ENCODE peak calls at places on chromosome 16, in eight cellular contexts. R is IMR-90, K is AG04450, F is fibroblast of mammary gland, A is heart left ventricle, I is RWPE1, T is WTC11, O is AG09309. J is an unnamed sample.

GRCh38 chr16:85612191-85612800 is 826 bp upstream of the GSE1 start:
- DNase-seq in K (peak), O (peak), T (no peak), A (peak), R (peak), F (peak), I (peak), J (peak)

GRCh38 chr16:19410435-19411153 is 7.1 kb upstream of the TMC5 start:
- DNase-seq in T (peak), O (no peak), I (no peak), K (no peak), A (peak), R (no peak), F (no peak), J (peak)

GRCh38 chr16:87924041-87924851 is 12.1 kb downstream of the CA5A start:
- DNase-seq in I (no peak), A (no peak), K (no peak), F (no peak), O (no peak), T (no peak), R (no peak), J (no peak)

GRCh38 chr16:67278773-67279295 is 498 bp upstream of the PLEKHG4 start:
- DNase-seq in T (peak), I (peak), R (no peak), K (no peak), O (no peak), F (peak), A (peak), J (peak)

GRCh38 chr16:9039208-9039607 is 52.2 kb upstream of the HAPSTR1 start:
- DNase-seq in T (no peak), O (no peak), F (peak), R (peak), I (no peak), K (no peak), A (no peak), J (no peak)

GRCh38 chr16:85607331-85607765 is 5.8 kb upstream of the GSE1 start:
- DNase-seq in O (no peak), R (no peak), F (no peak), I (no peak), T (peak), K (no peak), A (no peak), J (no peak)

GRCh38 chr16:82835487-82836160 is 208.9 kb downstream of the CDH13 start:
- DNase-seq in F (peak), A (no peak), O (no peak), K (no peak), R (peak), I (no peak), T (no peak), J (no peak)

GRCh38 chr16:56874800-56875199 is 9.8 kb downstream of the SLC12A3 start:
- DNase-seq in O (no peak), F (no peak), K (no peak), T (no peak), R (peak), I (no peak), A (no peak), J (no peak)

GRCh38 chr16:53566568-53566967 is 63.6 kb upstream of the AKTIP start:
- DNase-seq in I (no peak), T (no peak), K (no peak), O (no peak), A (no peak), F (no peak), R (no peak), J (no peak)

GRCh38 chr16:59993101-59993500 is 1259.0 kb upstream of the GOT2 start:
- DNase-seq in A (no peak), O (no peak), T (no peak), I (no peak), K (no peak), F (no peak), R (no peak), J (peak)

GRCh38 chr16:11058820-11059219 is 114.5 kb downstream of the CLEC16A start:
- DNase-seq in K (no peak), A (no peak), I (no peak), F (no peak), R (no peak), O (no peak), T (no peak), J (peak)

GRCh38 chr16:2490190-2491105 is 15.5 kb downstream of the TBC1D24 start:
- DNase-seq in I (no peak), T (no peak), F (no peak), R (no peak), O (no peak), A (no peak), K (no peak), J (no peak)

GRCh38 chr16:66849021-66849420 is 4.8 kb downstream of the CA7 start:
- DNase-seq in I (no peak), R (no peak), F (no peak), T (no peak), K (no peak), O (no peak), A (no peak), J (no peak)

GRCh38 chr16:57700801-57701551 is 6.4 kb downstream of the DRC7 start:
- DNase-seq in T (no peak), R (no peak), I (no peak), O (no peak), A (no peak), K (no peak), F (no peak), J (no peak)

DNA sequence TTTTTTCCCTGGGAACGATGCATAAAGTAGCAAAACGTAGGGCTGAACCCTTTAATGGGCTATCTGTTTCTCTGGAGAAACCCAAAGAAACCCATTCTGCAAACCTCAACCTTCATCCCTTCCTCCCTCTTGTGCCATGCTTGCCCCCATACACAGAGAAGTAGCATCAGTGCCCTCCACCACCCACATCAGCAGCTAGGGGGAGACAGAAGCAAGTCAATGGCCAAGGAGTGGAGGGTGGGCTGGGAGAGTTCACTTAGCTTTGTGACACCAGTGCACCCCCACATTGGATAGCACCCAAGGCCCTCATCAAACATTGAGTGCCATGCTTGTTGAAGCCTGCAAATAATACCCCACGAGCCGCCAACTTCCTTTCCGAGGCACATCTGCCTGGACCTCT is 282.4 kb downstream of the ABCC12 start:
- DNase-seq in A (no peak), F (peak), R (no peak), I (no peak), K (no peak), O (no peak), T (peak), J (no peak)
- TF ChIP-seq CTCF in A (no peak), F (peak), R (peak), I (no peak), K (peak), O (peak), T (peak), J (peak)

GRCh38 chr16:27353853-27354252 is 40.1 kb downstream of the IL4R start:
- DNase-seq in O (no peak), I (no peak), A (no peak), T (no peak), R (no peak), K (no peak), F (no peak), J (no peak)

GRCh38 chr16:27356794-27357193 is 43.0 kb downstream of the IL4R start:
- DNase-seq in A (no peak), R (no peak), T (no peak), F (no peak), O (no peak), I (no peak), K (no peak), J (no peak)

GRCh38 chr16:27352026-27352425 is 38.3 kb downstream of the IL4R start:
- DNase-seq in K (no peak), I (no peak), R (no peak), T (no peak), A (no peak), O (no peak), F (no peak), J (no peak)

GRCh38 chr16:27359051-27359450 is 42.9 kb upstream of the IL21R start:
- DNase-seq in O (no peak), I (no peak), F (no peak), T (no peak), K (no peak), A (no peak), R (no peak), J (no peak)

GRCh38 chr16:27355610-27356009 is 41.8 kb downstream of the IL4R start:
- DNase-seq in A (peak), R (peak), T (peak), I (no peak), O (no peak), K (no peak), F (peak), J (peak)
- TF ChIP-seq CTCF in A (peak), R (peak), T (no peak), I (no peak), O (peak), K (peak), F (peak), J (peak)

DNA sequence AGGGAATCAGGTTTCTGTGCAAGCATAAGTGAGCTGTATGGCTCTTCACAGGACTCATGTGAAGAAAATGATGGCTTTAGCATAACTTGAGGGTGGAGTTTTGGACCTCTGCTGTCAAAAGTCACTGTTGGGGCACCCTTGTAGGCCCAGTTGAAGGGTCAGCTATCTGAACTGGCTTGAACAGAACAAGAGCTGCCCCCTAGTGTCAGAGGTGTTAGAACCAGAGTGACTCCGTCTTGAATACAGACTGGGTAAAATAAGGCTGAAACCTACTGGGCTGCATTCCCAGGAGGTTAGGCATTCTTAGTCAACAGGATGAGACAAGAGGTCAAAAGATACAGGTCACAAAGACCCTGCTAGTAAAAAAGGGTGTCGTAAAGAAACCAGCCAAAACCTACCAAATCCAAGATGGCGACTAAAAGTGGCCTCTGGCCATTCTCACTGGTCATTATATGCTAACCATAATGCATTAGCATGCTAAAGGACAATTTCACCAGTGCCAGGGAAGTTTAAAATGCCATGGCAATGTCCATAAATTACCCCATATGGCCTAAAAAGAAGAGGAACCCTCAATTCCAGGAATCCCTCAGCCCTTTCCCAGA is 484.0 kb upstream of the ERCC4 start:
- DNase-seq in I (no peak), T (no peak), F (peak), R (no peak), K (no peak), A (no peak), O (no peak), J (no peak)
- TF ChIP-seq CTCF in I (no peak), T (peak), F (no peak), R (no peak), K (no peak), A (no peak), O (no peak), J (no peak)

DNA sequence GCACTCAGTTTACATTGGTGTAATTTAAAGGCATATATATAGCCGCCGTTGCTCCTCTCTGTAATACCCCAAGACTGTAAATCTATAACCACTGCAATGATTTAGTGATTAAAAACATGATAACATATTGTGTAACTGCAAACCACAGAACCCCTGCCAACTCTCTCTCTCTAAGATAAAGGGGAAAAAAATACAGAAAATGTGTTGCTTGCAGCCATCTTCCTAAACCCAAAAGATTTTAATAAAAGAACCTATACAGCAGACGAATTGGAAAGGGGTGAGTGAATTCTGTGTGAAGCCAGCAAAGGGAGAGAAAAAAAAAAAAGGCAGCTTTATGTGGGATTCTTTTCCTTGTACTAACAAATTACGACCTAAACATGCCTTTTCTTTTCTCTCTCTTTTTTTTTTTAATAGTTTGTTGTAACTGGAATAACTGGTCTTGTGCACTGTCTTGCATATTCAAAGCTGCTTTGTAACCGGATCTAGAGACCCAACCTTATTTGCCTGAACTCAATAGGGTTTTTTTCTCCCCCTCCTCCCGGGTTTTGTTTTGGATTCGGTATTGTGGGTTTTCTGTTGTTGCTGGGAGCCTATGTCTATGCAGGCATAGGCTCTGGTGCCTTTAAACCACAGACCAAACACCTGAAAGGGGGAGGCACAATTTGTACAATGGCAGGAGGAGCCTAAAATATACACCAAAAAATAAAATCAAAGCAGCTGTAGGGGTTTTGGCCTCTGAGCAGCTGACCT is 7.0 kb upstream of the ZFHX3 start:
- DNase-seq in R (peak), I (no peak), F (peak), O (no peak), A (no peak), T (no peak), K (no peak), J (no peak)
- TF ChIP-seq CTCF in R (no peak), I (no peak), F (no peak), O (no peak), A (no peak), T (no peak), K (no peak), J (no peak)

DNA sequence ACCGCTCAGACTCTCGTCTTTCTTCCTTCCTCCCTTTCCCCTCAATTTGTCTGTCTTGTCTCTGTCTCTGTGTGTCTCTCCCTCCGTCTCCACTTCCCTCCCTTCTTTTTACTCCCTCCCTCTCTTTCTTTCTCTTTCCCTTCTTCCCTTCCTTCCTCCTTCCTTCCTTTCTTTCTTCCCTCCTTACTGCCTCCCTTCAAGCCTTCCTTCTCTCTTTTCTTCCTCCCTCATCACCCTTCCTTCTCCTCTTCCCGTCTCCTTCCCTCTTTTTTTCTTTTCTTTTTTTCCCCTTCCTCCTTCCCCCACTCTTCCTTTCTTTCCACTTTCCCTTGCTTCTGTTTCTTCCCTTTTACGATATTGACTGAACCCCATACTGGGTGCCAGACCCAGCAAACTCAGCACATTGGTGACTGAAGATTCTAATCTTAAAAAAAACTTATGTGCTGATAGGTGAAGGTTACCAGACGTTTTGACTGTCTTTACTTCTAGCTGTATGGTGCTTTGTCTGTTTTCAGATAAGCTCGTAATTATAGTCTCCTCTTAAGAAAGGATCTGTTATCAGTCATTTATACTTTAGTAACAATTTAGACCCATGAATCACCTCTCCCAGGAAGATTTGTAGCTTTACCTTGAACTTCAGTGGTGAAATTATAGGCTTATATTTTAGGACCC is 481 bp upstream of the BRD7 start:
- DNase-seq in T (no peak), K (no peak), A (no peak), I (no peak), R (no peak), F (no peak), O (no peak), J (no peak)
- TF ChIP-seq CTCF in T (peak), K (no peak), A (no peak), I (peak), R (no peak), F (no peak), O (no peak), J (peak)

DNA sequence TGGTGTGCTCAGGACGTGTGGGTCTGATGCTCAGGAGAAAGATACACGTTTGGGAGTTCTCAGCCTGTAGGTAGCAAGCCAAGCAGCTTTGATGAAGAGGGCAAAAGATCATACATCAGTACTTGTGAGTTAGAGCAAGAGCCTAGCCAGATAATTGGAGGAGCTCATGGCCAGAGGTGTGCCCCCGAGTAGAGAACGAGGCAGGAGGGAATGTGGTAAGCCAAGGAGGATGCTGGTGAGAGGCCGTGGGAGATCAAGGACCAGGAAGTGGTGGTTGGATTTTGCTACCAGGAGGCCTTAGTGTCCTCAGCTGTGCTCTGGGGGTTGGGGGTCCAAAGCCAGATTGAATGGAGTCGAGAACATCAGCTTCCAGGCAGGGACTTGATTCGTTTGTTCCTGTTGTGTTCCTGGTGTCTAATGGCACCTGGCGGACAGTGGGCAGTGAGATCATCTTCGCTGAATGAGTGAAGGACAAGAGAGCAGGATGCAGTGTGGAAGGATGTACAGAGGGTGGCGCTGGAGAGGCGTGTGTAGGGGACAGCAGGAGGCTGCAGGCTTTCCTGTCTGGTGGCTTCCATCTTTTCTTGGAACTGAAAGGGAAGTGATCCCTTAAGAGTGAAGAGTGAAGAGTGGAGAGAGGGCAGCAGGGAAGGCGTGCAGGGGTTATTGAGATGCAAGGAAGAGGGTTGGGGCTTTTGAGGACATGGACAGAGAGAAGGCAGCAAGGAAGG is 11.6 kb downstream of the FBXL19 start:
- DNase-seq in R (peak), O (no peak), I (no peak), K (no peak), T (peak), A (no peak), F (peak), J (peak)
- TF ChIP-seq CTCF in R (peak), O (peak), I (peak), K (peak), T (peak), A (peak), F (peak), J (no peak)

GRCh38 chr16:46974352-46974751 is 878 bp upstream of the DNAJA2 start:
- DNase-seq in O (no peak), F (peak), R (no peak), T (no peak), K (no peak), A (no peak), I (peak), J (no peak)
- TF ChIP-seq CTCF in O (no peak), F (no peak), R (no peak), T (no peak), K (no peak), A (no peak), I (no peak), J (peak)

GRCh38 chr16:79066621-79067020 is 533.9 kb downstream of the MAF start:
- DNase-seq in O (no peak), I (no peak), T (no peak), A (no peak), R (no peak), F (no peak), K (no peak), J (no peak)

GRCh38 chr16:79071424-79071823 is 529.1 kb downstream of the MAF start:
- DNase-seq in R (no peak), I (peak), F (no peak), K (no peak), A (peak), T (no peak), O (no peak), J (no peak)

GRCh38 chr16:79067600-79067999 is 532.9 kb downstream of the MAF start:
- DNase-seq in K (no peak), T (no peak), A (no peak), O (no peak), F (peak), R (no peak), I (peak), J (no peak)

GRCh38 chr16:79069634-79070033 is 530.9 kb downstream of the MAF start:
- DNase-seq in K (no peak), A (no peak), T (no peak), R (no peak), O (no peak), F (no peak), I (no peak), J (no peak)

GRCh38 chr16:79069118-79069517 is 531.4 kb downstream of the MAF start:
- DNase-seq in A (no peak), F (no peak), I (no peak), O (no peak), T (no peak), R (no peak), K (no peak), J (no peak)
- TF ChIP-seq CTCF in A (no peak), F (no peak), I (no peak), O (no peak), T (no peak), R (no peak), K (no peak), J (no peak)

DNA sequence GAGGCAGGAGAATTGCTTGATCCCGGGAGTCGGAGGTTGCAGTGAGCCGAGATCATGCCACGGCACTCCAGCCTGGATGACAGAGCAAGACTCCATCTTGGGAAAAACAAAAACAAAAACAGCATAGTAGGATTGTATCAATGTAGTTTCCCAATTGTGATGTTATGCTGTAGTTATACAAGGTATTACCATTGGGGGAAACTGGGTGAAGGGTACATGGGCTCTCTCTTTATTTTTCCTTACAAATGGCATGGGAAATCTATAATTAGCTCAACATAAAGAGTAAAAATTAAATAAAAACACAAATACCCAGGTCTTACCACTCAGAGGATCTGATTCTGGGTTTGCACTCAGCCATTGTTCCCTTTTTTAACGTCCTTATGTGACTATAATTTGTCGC is 107.9 kb downstream of the KATNIP start:
- DNase-seq in R (no peak), T (no peak), K (no peak), I (no peak), F (no peak), O (no peak), A (no peak), J (no peak)
- TF ChIP-seq CTCF in R (no peak), T (no peak), K (no peak), I (no peak), F (no peak), O (no peak), A (no peak), J (no peak)